ENCODE peak calls at places on chromosomes 5 and 9, in eight cellular contexts. One of them, this sample, is unnamed.

GRCh38 chr5:124203308-124203707 is 543.1 kb downstream of the ZNF608 start:
- DNase-seq in upper lobe of right lung: no peak
- DNase-seq in GM20000: no peak
- DNase-seq in GM13977: no peak
- DNase-seq in RWPE1: no peak
- DNase-seq in tibial nerve: no peak
- DNase-seq in fibroblast of lung: no peak
- DNase-seq in body of pancreas: no peak
- DNase-seq in this sample: no peak

GRCh38 chr5:172303996-172304335 is 20.4 kb upstream of the UBTD2 start:
- DNase-seq in upper lobe of right lung: no peak
- DNase-seq in GM20000: no peak
- DNase-seq in GM13977: no peak
- DNase-seq in RWPE1: peak
- DNase-seq in tibial nerve: no peak
- DNase-seq in fibroblast of lung: no peak
- DNase-seq in body of pancreas: no peak
- DNase-seq in this sample: no peak

GRCh38 chr5:61217251-61217650 is 55.0 kb upstream of the SMIM15 start:
- DNase-seq in upper lobe of right lung: no peak
- DNase-seq in GM20000: no peak
- DNase-seq in GM13977: no peak
- DNase-seq in RWPE1: no peak
- DNase-seq in tibial nerve: no peak
- DNase-seq in fibroblast of lung: no peak
- DNase-seq in body of pancreas: no peak
- DNase-seq in this sample: no peak

GRCh38 chr5:72624641-72625236 is 117.5 kb upstream of the ZNF366 start:
- DNase-seq in upper lobe of right lung: no peak
- DNase-seq in GM20000: no peak
- DNase-seq in GM13977: no peak
- DNase-seq in RWPE1: no peak
- DNase-seq in tibial nerve: no peak
- DNase-seq in fibroblast of lung: peak
- DNase-seq in body of pancreas: no peak
- DNase-seq in this sample: no peak

GRCh38 chr9:14027114-14027812 is 286.7 kb downstream of the NFIB start:
- DNase-seq in upper lobe of right lung: peak
- DNase-seq in GM20000: no peak
- DNase-seq in GM13977: no peak
- DNase-seq in RWPE1: no peak
- DNase-seq in tibial nerve: no peak
- DNase-seq in fibroblast of lung: no peak
- DNase-seq in body of pancreas: peak
- DNase-seq in this sample: no peak

GRCh38 chr5:91288117-91288516 is 95.0 kb downstream of the ARRDC3 start:
- DNase-seq in upper lobe of right lung: no peak
- DNase-seq in GM20000: no peak
- DNase-seq in GM13977: no peak
- DNase-seq in RWPE1: no peak
- DNase-seq in tibial nerve: no peak
- DNase-seq in fibroblast of lung: peak
- DNase-seq in body of pancreas: no peak
- DNase-seq in this sample: no peak

GRCh38 chr5:4081466-4081865 is 485.8 kb downstream of the IRX1 start:
- DNase-seq in upper lobe of right lung: no peak
- DNase-seq in GM20000: no peak
- DNase-seq in GM13977: no peak
- DNase-seq in RWPE1: no peak
- DNase-seq in tibial nerve: no peak
- DNase-seq in fibroblast of lung: no peak
- DNase-seq in body of pancreas: no peak
- DNase-seq in this sample: no peak

GRCh38 chr5:152270117-152270516 is 135.0 kb downstream of the NMUR2 start:
- DNase-seq in upper lobe of right lung: no peak
- DNase-seq in GM20000: no peak
- DNase-seq in GM13977: no peak
- DNase-seq in RWPE1: no peak
- DNase-seq in tibial nerve: no peak
- DNase-seq in fibroblast of lung: no peak
- DNase-seq in body of pancreas: no peak
- DNase-seq in this sample: no peak

GRCh38 chr5:1736889-1737711 is 62.5 kb downstream of the MRPL36 start:
- DNase-seq in upper lobe of right lung: peak
- DNase-seq in GM20000: no peak
- DNase-seq in GM13977: no peak
- DNase-seq in RWPE1: no peak
- DNase-seq in tibial nerve: no peak
- DNase-seq in fibroblast of lung: no peak
- DNase-seq in body of pancreas: no peak
- DNase-seq in this sample: no peak

GRCh38 chr5:3249401-3249800 is 346.2 kb upstream of the IRX1 start:
- DNase-seq in upper lobe of right lung: no peak
- DNase-seq in GM20000: no peak
- DNase-seq in GM13977: no peak
- DNase-seq in RWPE1: no peak
- DNase-seq in tibial nerve: no peak
- DNase-seq in fibroblast of lung: no peak
- DNase-seq in body of pancreas: no peak
- DNase-seq in this sample: no peak

GRCh38 chr5:30561771-30562170 is 631.7 kb upstream of the CDH6 start:
- DNase-seq in upper lobe of right lung: no peak
- DNase-seq in GM20000: no peak
- DNase-seq in GM13977: no peak
- DNase-seq in RWPE1: no peak
- DNase-seq in tibial nerve: no peak
- DNase-seq in fibroblast of lung: no peak
- DNase-seq in body of pancreas: no peak
- DNase-seq in this sample: no peak

GRCh38 chr9:92739346-92740014 is 25.2 kb downstream of the BICD2 start:
- DNase-seq in upper lobe of right lung: peak
- DNase-seq in GM20000: no peak
- DNase-seq in GM13977: no peak
- DNase-seq in RWPE1: no peak
- DNase-seq in tibial nerve: no peak
- DNase-seq in fibroblast of lung: no peak
- DNase-seq in body of pancreas: no peak
- DNase-seq in this sample: no peak

GRCh38 chr5:93532370-93532769 is 48.6 kb downstream of the NR2F1-AS1 start:
- DNase-seq in upper lobe of right lung: no peak
- DNase-seq in GM20000: no peak
- DNase-seq in GM13977: no peak
- DNase-seq in RWPE1: peak
- DNase-seq in tibial nerve: peak
- DNase-seq in fibroblast of lung: peak
- DNase-seq in body of pancreas: peak
- DNase-seq in this sample: no peak

GRCh38 chr9:134293031-134293521 is 33.2 kb upstream of the RXRA start:
- DNase-seq in upper lobe of right lung: no peak
- DNase-seq in GM20000: no peak
- DNase-seq in GM13977: no peak
- DNase-seq in RWPE1: no peak
- DNase-seq in tibial nerve: no peak
- DNase-seq in fibroblast of lung: no peak
- DNase-seq in body of pancreas: no peak
- DNase-seq in this sample: no peak

GRCh38 chr5:174067499-174067898 is 22.0 kb downstream of the NSG2 start:
- DNase-seq in upper lobe of right lung: no peak
- DNase-seq in GM20000: no peak
- DNase-seq in GM13977: no peak
- DNase-seq in RWPE1: no peak
- DNase-seq in tibial nerve: no peak
- DNase-seq in fibroblast of lung: no peak
- DNase-seq in body of pancreas: no peak
- DNase-seq in this sample: no peak

GRCh38 chr5:150160448-150161069 is 4.9 kb upstream of the PDGFRB start:
- DNase-seq in upper lobe of right lung: no peak
- DNase-seq in GM20000: no peak
- DNase-seq in GM13977: no peak
- DNase-seq in RWPE1: no peak
- DNase-seq in tibial nerve: no peak
- DNase-seq in fibroblast of lung: no peak
- DNase-seq in body of pancreas: no peak
- DNase-seq in this sample: no peak

GRCh38 chr5:10528056-10528816 is 35.6 kb upstream of the ANKRD33B start:
- DNase-seq in upper lobe of right lung: no peak
- DNase-seq in GM20000: no peak
- DNase-seq in GM13977: no peak
- DNase-seq in RWPE1: peak
- DNase-seq in tibial nerve: no peak
- DNase-seq in fibroblast of lung: peak
- DNase-seq in body of pancreas: no peak
- DNase-seq in this sample: no peak

GRCh38 chr9:79661926-79662552 is 90.3 kb downstream of the TLE4 start:
- DNase-seq in upper lobe of right lung: no peak
- DNase-seq in GM20000: no peak
- DNase-seq in GM13977: no peak
- DNase-seq in RWPE1: no peak
- DNase-seq in tibial nerve: no peak
- DNase-seq in fibroblast of lung: no peak
- DNase-seq in body of pancreas: no peak
- DNase-seq in this sample: no peak

GRCh38 chr5:82644768-82645167 is 366.6 kb upstream of the RPS23 start:
- DNase-seq in upper lobe of right lung: no peak
- DNase-seq in GM20000: no peak
- DNase-seq in GM13977: no peak
- DNase-seq in RWPE1: no peak
- DNase-seq in tibial nerve: no peak
- DNase-seq in fibroblast of lung: no peak
- DNase-seq in body of pancreas: no peak
- DNase-seq in this sample: no peak

GRCh38 chr5:82644229-82644628 is 366.1 kb upstream of the RPS23 start:
- DNase-seq in upper lobe of right lung: no peak
- DNase-seq in GM20000: no peak
- DNase-seq in GM13977: no peak
- DNase-seq in RWPE1: no peak
- DNase-seq in tibial nerve: no peak
- DNase-seq in fibroblast of lung: no peak
- DNase-seq in body of pancreas: no peak
- DNase-seq in this sample: no peak

GRCh38 chr5:82640901-82641300 is 362.7 kb upstream of the RPS23 start:
- DNase-seq in upper lobe of right lung: no peak
- DNase-seq in GM20000: no peak
- DNase-seq in GM13977: no peak
- DNase-seq in RWPE1: no peak
- DNase-seq in tibial nerve: no peak
- DNase-seq in fibroblast of lung: no peak
- DNase-seq in body of pancreas: no peak
- DNase-seq in this sample: no peak

GRCh38 chr5:82641362-82641988 is 363.3 kb upstream of the RPS23 start:
- DNase-seq in upper lobe of right lung: no peak
- DNase-seq in GM20000: peak
- DNase-seq in GM13977: peak
- DNase-seq in RWPE1: peak
- DNase-seq in tibial nerve: peak
- DNase-seq in fibroblast of lung: peak
- DNase-seq in body of pancreas: peak
- DNase-seq in this sample: peak

DNA sequence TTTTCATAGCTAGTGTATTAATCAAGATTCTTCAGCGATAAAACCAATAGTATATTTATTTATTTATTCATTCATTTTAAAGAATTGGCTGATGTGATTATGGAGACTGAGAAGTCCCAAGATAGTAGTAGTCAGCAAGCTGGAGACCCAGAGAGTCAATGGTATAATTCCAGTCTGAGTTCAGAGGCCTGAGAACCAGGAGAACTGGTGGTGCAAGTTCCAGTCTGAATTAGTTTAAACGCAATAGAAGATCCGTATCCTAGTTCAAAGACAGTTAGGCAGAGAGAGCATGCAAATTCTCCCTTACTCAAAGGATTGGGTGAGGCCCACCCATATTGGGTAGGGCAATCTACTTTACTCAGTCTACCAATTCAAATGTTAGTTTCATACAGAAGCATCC is 364.2 kb upstream of the RPS23 start:
- DNase-seq in upper lobe of right lung: no peak
- DNase-seq in GM20000: no peak
- DNase-seq in GM13977: no peak
- DNase-seq in RWPE1: no peak
- DNase-seq in tibial nerve: no peak
- DNase-seq in fibroblast of lung: no peak
- DNase-seq in body of pancreas: no peak
- DNase-seq in this sample: no peak
- TF ChIP-seq CTCF in upper lobe of right lung: no peak
- TF ChIP-seq CTCF in GM20000: no peak
- TF ChIP-seq CTCF in GM13977: no peak
- TF ChIP-seq CTCF in RWPE1: no peak
- TF ChIP-seq CTCF in tibial nerve: no peak
- TF ChIP-seq CTCF in fibroblast of lung: no peak
- TF ChIP-seq CTCF in body of pancreas: no peak
- TF ChIP-seq CTCF in this sample: no peak

GRCh38 chr9:105188746-105189145 is 55.7 kb upstream of the SLC44A1 start:
- DNase-seq in upper lobe of right lung: no peak
- DNase-seq in GM20000: no peak
- DNase-seq in GM13977: no peak
- DNase-seq in RWPE1: no peak
- DNase-seq in tibial nerve: no peak
- DNase-seq in fibroblast of lung: no peak
- DNase-seq in body of pancreas: no peak
- DNase-seq in this sample: no peak
- TF ChIP-seq CTCF in upper lobe of right lung: no peak
- TF ChIP-seq CTCF in GM20000: no peak
- TF ChIP-seq CTCF in GM13977: peak
- TF ChIP-seq CTCF in RWPE1: no peak
- TF ChIP-seq CTCF in tibial nerve: no peak
- TF ChIP-seq CTCF in fibroblast of lung: no peak
- TF ChIP-seq CTCF in body of pancreas: no peak
- TF ChIP-seq CTCF in this sample: no peak

GRCh38 chr5:167555771-167556170 is 735.7 kb upstream of the WWC1 start:
- DNase-seq in upper lobe of right lung: no peak
- DNase-seq in GM20000: no peak
- DNase-seq in GM13977: no peak
- DNase-seq in RWPE1: peak
- DNase-seq in tibial nerve: no peak
- DNase-seq in fibroblast of lung: peak
- DNase-seq in body of pancreas: no peak
- DNase-seq in this sample: no peak
- TF ChIP-seq CTCF in upper lobe of right lung: no peak
- TF ChIP-seq CTCF in GM20000: no peak
- TF ChIP-seq CTCF in GM13977: no peak
- TF ChIP-seq CTCF in RWPE1: no peak
- TF ChIP-seq CTCF in tibial nerve: no peak
- TF ChIP-seq CTCF in fibroblast of lung: peak
- TF ChIP-seq CTCF in body of pancreas: no peak
- TF ChIP-seq CTCF in this sample: no peak

DNA sequence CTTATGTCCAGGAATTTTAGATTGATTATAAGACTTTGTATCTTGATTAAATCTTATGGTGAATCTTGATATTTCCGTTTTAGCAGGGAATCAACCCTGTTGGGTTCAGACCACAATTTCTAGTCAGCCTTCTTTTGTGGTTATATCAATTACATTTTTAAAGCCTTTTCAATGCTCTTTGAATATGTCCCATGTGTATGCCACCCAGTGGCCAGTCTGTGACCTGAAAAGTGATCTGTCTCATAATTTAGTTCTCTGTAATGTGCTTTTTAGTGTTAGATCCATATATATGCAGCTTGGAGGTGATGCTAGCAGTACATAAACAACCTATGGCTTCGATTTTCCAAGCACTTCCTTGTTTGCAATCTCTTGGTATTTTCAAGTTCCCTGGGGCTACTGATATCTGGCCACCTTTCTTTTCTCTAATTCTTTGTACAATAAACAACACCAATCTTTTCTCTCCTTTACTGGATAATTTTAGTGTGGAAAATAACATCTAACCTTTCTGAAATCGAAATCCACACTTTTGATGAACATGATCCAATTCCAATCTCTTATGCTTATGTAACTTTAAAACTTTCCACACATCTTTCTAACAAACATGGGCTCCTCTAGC is 28.8 kb downstream of the PDE8B start:
- DNase-seq in upper lobe of right lung: no peak
- DNase-seq in GM20000: no peak
- DNase-seq in GM13977: peak
- DNase-seq in RWPE1: peak
- DNase-seq in tibial nerve: no peak
- DNase-seq in fibroblast of lung: peak
- DNase-seq in body of pancreas: peak
- DNase-seq in this sample: no peak
- TF ChIP-seq CTCF in upper lobe of right lung: peak
- TF ChIP-seq CTCF in GM20000: no peak
- TF ChIP-seq CTCF in GM13977: peak
- TF ChIP-seq CTCF in RWPE1: peak
- TF ChIP-seq CTCF in tibial nerve: no peak
- TF ChIP-seq CTCF in fibroblast of lung: peak
- TF ChIP-seq CTCF in body of pancreas: peak
- TF ChIP-seq CTCF in this sample: peak